ENCODE peak calls at places on chromosomes 11 and 22, in four cellular contexts. One of them, this sample, is unnamed.

GRCh38 chr11:34565417-34566208 is 52.0 kb upstream of the ELF5 start:
- DNase-seq in K562: peak
- DNase-seq in WTC11: peak
- DNase-seq in HepG2: peak
- DNase-seq in this sample: peak

GRCh38 chr22:18954941-18955571 is 19.0 kb upstream of the PRODH start:
- DNase-seq in HepG2: no peak
- DNase-seq in K562: no peak
- DNase-seq in WTC11: no peak
- DNase-seq in this sample: no peak

GRCh38 chr22:37062657-37063381 is 11.3 kb downstream of the KCTD17 start:
- DNase-seq in WTC11: peak
- DNase-seq in K562: no peak
- DNase-seq in HepG2: no peak
- DNase-seq in this sample: no peak

GRCh38 chr22:25976346-25976745 is 192.9 kb upstream of the SEZ6L start:
- DNase-seq in WTC11: no peak
- DNase-seq in K562: no peak
- DNase-seq in HepG2: no peak
- DNase-seq in this sample: no peak

GRCh38 chr11:47179655-47179991 is 2.9 kb upstream of the ARFGAP2 start:
- DNase-seq in K562: peak
- DNase-seq in HepG2: peak
- DNase-seq in WTC11: peak
- DNase-seq in this sample: peak

GRCh38 chr22:44597616-44598015 is 99.6 kb upstream of the RTL6 start:
- DNase-seq in K562: no peak
- DNase-seq in HepG2: no peak
- DNase-seq in WTC11: no peak
- DNase-seq in this sample: peak

GRCh38 chr11:14357843-14358728 is 897 bp downstream of the RRAS2 start:
- DNase-seq in K562: peak
- DNase-seq in HepG2: peak
- DNase-seq in WTC11: peak
- DNase-seq in this sample: peak

GRCh38 chr22:24060375-24060788 is 49.3 kb downstream of the CABIN1 start:
- DNase-seq in HepG2: no peak
- DNase-seq in K562: no peak
- DNase-seq in WTC11: no peak
- DNase-seq in this sample: no peak

GRCh38 chr22:49569286-49570031 is 258.2 kb downstream of the BRD1 start:
- DNase-seq in HepG2: no peak
- DNase-seq in WTC11: no peak
- DNase-seq in K562: no peak
- DNase-seq in this sample: no peak

DNA sequence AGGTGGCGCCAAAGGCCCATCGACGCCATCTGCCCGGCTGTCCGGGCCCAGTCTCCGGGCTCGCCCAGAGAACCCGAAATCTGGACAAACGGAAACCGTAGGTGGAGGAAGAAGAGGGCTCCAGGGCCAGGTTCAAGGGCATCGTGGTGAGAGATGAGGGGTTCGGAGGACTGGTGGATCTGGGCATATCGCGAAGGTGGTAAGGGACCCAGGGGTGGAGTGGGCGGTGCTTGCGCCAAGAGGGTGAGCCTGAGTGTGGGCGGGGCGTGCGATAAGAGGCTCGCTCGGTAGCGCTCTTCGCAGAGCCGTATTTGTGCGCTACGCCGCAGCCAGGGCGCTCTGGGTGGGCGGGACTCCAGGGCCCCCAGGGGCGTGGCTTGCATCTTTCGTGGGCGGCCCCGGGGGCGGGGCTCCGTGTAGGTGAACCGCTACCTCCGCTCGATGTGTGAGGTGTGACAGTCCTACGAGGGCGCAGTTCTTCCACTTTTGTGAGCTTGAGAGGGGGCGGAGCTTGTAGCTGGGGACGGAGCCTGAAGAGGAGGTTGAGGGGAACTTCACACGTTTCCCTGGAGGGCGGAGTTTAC is 4.8 kb downstream of the CD248 start:
- DNase-seq in WTC11: peak
- DNase-seq in K562: peak
- DNase-seq in HepG2: peak
- DNase-seq in this sample: peak
- TF ChIP-seq FOXJ3 in WTC11: no peak
- TF ChIP-seq FOXJ3 in K562: no peak
- TF ChIP-seq FOXJ3 in HepG2: no peak
- TF ChIP-seq FOXJ3 in this sample: no peak

GRCh38 chr11:57255618-57256017 is 18.6 kb upstream of the APLNR start:
- DNase-seq in HepG2: no peak
- DNase-seq in K562: no peak
- DNase-seq in WTC11: no peak
- DNase-seq in this sample: no peak
- TF ChIP-seq FOXJ3 in HepG2: no peak
- TF ChIP-seq FOXJ3 in K562: no peak
- TF ChIP-seq FOXJ3 in WTC11: no peak
- TF ChIP-seq FOXJ3 in this sample: no peak

GRCh38 chr11:68844376-68844775 is 2.7 kb upstream of the CPT1A start:
- DNase-seq in WTC11: no peak
- DNase-seq in K562: no peak
- DNase-seq in HepG2: no peak
- DNase-seq in this sample: no peak

GRCh38 chr11:68842427-68843051 is 823 bp upstream of the CPT1A start:
- DNase-seq in WTC11: no peak
- DNase-seq in HepG2: no peak
- DNase-seq in K562: no peak
- DNase-seq in this sample: no peak

GRCh38 chr11:68841718-68842426 is at the start of gene CPT1A:
- DNase-seq in K562: peak
- DNase-seq in WTC11: peak
- DNase-seq in HepG2: no peak
- DNase-seq in this sample: peak

GRCh38 chr11:68843703-68844312 is 2.1 kb upstream of the CPT1A start:
- DNase-seq in HepG2: peak
- DNase-seq in K562: no peak
- DNase-seq in WTC11: peak
- DNase-seq in this sample: no peak

GRCh38 chr11:68843052-68843561 is 1.4 kb upstream of the CPT1A start:
- DNase-seq in WTC11: no peak
- DNase-seq in HepG2: no peak
- DNase-seq in K562: no peak
- DNase-seq in this sample: no peak
- TF ChIP-seq FOXJ3 in WTC11: no peak
- TF ChIP-seq FOXJ3 in HepG2: no peak
- TF ChIP-seq FOXJ3 in K562: no peak
- TF ChIP-seq FOXJ3 in this sample: no peak

DNA sequence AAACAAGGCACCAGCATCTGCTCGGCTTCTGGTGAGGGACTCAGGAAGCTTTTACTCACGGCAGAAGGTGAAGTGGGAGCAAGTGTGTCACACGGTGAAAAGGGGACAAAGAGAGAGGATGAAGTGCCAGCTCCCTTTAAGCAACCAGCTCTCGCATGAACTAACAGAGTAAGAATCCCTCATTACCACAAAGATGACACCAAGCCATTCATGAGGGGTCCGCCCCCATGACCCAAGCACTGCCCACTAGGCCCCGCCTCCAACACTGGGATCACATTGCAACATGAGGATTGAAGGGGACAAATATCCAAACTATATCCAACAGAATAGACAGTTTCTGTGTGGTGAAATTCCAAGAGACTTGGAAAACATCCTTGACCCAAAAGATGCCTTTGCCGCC is 198.1 kb upstream of the POU2AF2 start:
- DNase-seq in K562: no peak
- DNase-seq in HepG2: no peak
- DNase-seq in WTC11: peak
- DNase-seq in this sample: no peak
- TF ChIP-seq FOXJ3 in K562: no peak
- TF ChIP-seq FOXJ3 in HepG2: no peak
- TF ChIP-seq FOXJ3 in WTC11: no peak
- TF ChIP-seq FOXJ3 in this sample: no peak

This sample was measured in SK-N-SH.